ENCODE peak calls at places on chromosomes 16 and 17, in five cellular contexts. Q, X, B, Z and S are unnamed samples.

GRCh38 chr16:87133966-87134945 is 182.9 kb downstream of the C16orf95 start:
- DNase-seq in B (peak; percentile 44), Z (no peak), Q (no peak), X (no peak), S (no peak)

GRCh38 chr17:33696102-33696501 is 403.0 kb upstream of the ASIC2 start:
- DNase-seq in Z (no peak), X (no peak), Q (no peak), B (no peak), S (peak; percentile 41)

GRCh38 chr16:30557397-30557949 is 701 bp downstream of the ZNF764 start:
- DNase-seq in Q (no peak), X (peak; percentile 20), B (peak; percentile 45), Z (peak; percentile 49), S (no peak)

GRCh38 chr16:12170103-12171025 is 193.8 kb downstream of the SNX29 start:
- DNase-seq in X (no peak), Z (no peak), B (no peak), Q (no peak), S (peak; percentile 16)

GRCh38 chr16:29688172-29688571 is 9.2 kb downstream of the QPRT start:
- DNase-seq in Q (no peak), Z (no peak), X (no peak), B (no peak), S (no peak)

GRCh38 chr16:24228514-24228913 is 27.6 kb upstream of the CACNG3 start:
- DNase-seq in Q (no peak), B (no peak), X (no peak), Z (no peak), S (no peak)

GRCh38 chr17:82592751-82593589 is 55.3 kb downstream of the WDR45B start:
- DNase-seq in Z (peak; percentile 43), Q (peak; percentile 77), B (peak; percentile 86), X (peak; percentile 46), S (no peak)

GRCh38 chr16:31862761-31863160 is 10.8 kb upstream of the ZNF267 start:
- DNase-seq in Q (no peak), Z (no peak), B (no peak), X (no peak), S (no peak)